ENCODE peak calls at places on chromosomes 12 and 14, in six cellular contexts. M is trophoblast cell, G is neuronal stem cell, V is IMR-90, S is H9, L is H1. Q is an unnamed sample.
A peak's percentile ranks its signal among the peaks of the same experiment; 100 is the strongest.

GRCh38 chr12:112788205-112788604 is 3.3 kb upstream of the RPH3A start:
- DNase-seq in M (no peak), G (no peak), V (no peak), S (peak; percentile 59), L (no peak), Q (no peak)

GRCh38 chr14:93430319-93430801 is 379 bp upstream of the UNC79 start:
- DNase-seq in M (no peak), G (peak; percentile 54), V (no peak), S (peak; percentile 80), L (peak; percentile 54), Q (no peak)

GRCh38 chr12:125377093-125377492 is 311.9 kb downstream of the AACS start:
- DNase-seq in M (no peak), G (no peak), V (no peak), S (no peak), L (no peak), Q (no peak)

GRCh38 chr12:117485984-117486839 is 124.8 kb upstream of the NOS1 start:
- DNase-seq in M (no peak), G (no peak), V (no peak), S (no peak), L (no peak), Q (peak; percentile 5)

GRCh38 chr12:6820171-6820570 is 1.4 kb upstream of the GPR162 start:
- DNase-seq in M (no peak), G (no peak), V (no peak), S (no peak), L (no peak), Q (no peak)

GRCh38 chr12:25533150-25533549 is 19.9 kb downstream of the LMNTD1 start:
- DNase-seq in M (no peak), G (no peak), V (no peak), S (no peak), L (no peak), Q (no peak)

GRCh38 chr14:58297412-58297761 is 968 bp upstream of the ARID4A start:
- DNase-seq in M (peak; percentile 39), G (no peak), V (no peak), S (no peak), L (no peak), Q (peak; percentile 85)

GRCh38 chr14:91300957-91301356 is 56.5 kb upstream of the GPR68 start:
- DNase-seq in M (no peak), G (no peak), V (no peak), S (no peak), L (no peak), Q (no peak)

GRCh38 chr12:120125792-120126634 is 9.5 kb upstream of the RAB35 start:
- DNase-seq in M (no peak), G (no peak), V (peak; percentile 35), S (no peak), L (no peak), Q (peak; percentile 29)

GRCh38 chr12:54370218-54370730 is 6.0 kb upstream of the GPR84 start:
- DNase-seq in M (peak; percentile 64), G (no peak), V (peak; percentile 77), S (peak; percentile 94), L (peak; percentile 66), Q (peak; percentile 85)

GRCh38 chr12:65823481-65824313 is 586 bp upstream of the HMGA2 start:
- DNase-seq in M (no peak), G (peak; percentile 64), V (peak; percentile 58), S (peak; percentile 65), L (no peak), Q (peak; percentile 67)

GRCh38 chr14:24292118-24292807 is 7.3 kb downstream of the DHRS1 start:
- DNase-seq in M (no peak), G (no peak), V (no peak), S (no peak), L (no peak), Q (no peak)

GRCh38 chr12:65695077-65695865 is 129.0 kb upstream of the HMGA2 start:
- DNase-seq in M (no peak), G (no peak), V (peak; percentile 99), S (no peak), L (no peak), Q (peak; percentile 99)

GRCh38 chr12:42762395-42762925 is 172.9 kb upstream of the PRICKLE1 start:
- DNase-seq in M (no peak), G (no peak), V (no peak), S (no peak), L (no peak), Q (no peak)

GRCh38 chr12:122318607-122319311 is 52.5 kb upstream of the VPS33A start:
- DNase-seq in M (no peak), G (no peak), V (peak; percentile 91), S (no peak), L (no peak), Q (peak; percentile 72)

GRCh38 chr12:51023625-51024395 is 2.4 kb downstream of the SLC11A2 start:
- DNase-seq in M (no peak), G (no peak), V (peak; percentile 27), S (no peak), L (no peak), Q (no peak)

GRCh38 chr12:64450711-64451486 is 1.0 kb upstream of the TBK1 start:
- DNase-seq in M (no peak), G (peak; percentile 79), V (peak; percentile 19), S (no peak), L (no peak), Q (peak; percentile 36)

GRCh38 chr14:89618821-89619551 is 202.0 kb upstream of the FOXN3 start:
- DNase-seq in M (peak; percentile 60), G (peak; percentile 71), V (peak; percentile 67), S (peak; percentile 73), L (peak; percentile 53), Q (peak; percentile 71)

GRCh38 chr14:93974833-93975232 is 1.5 kb downstream of the ASB2 start:
- DNase-seq in M (no peak), G (no peak), V (no peak), S (no peak), L (no peak), Q (no peak)

GRCh38 chr14:42548349-42548748 is 941.7 kb downstream of the LRFN5 start:
- DNase-seq in M (no peak), G (no peak), V (no peak), S (no peak), L (no peak), Q (no peak)

GRCh38 chr14:42555365-42555764 is 948.7 kb downstream of the LRFN5 start:
- DNase-seq in M (no peak), G (no peak), V (no peak), S (no peak), L (no peak), Q (no peak)

GRCh38 chr14:42554091-42554490 is 947.4 kb downstream of the LRFN5 start:
- DNase-seq in M (no peak), G (no peak), V (no peak), S (no peak), L (no peak), Q (no peak)

DNA sequence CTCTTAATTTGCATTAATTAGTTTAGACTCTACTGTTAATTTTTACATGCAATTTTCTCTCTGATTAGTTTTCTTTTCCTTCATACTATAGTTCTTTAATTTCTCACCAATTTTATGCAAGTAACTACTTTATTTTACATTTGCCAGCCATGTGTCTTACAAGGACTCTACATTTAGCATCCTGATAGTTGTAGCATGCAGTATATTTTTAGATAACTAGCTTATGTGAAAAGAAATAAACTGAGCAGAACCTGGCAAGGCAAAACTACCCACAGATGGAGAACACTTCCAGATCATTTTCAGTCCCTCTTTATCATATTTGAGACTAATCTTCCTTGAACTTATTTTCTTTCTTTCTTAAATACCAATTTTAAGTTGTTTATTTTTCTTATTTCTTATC is 943.6 kb downstream of the LRFN5 start:
- DNase-seq in M (no peak), G (no peak), V (no peak), S (no peak), L (no peak), Q (no peak)
- H3K4me1 ChIP-seq in M (no peaks in the 10 kb centered on the region), G (no peaks in the 10 kb centered on the region), V (no peaks in the 10 kb centered on the region), S (no peaks in the 10 kb centered on the region), L (no peaks in the 10 kb centered on the region), Q (no peaks in the 10 kb centered on the region)

GRCh38 chr12:56189336-56189917 is at the start of gene SMARCC2:
- DNase-seq in M (peak; percentile 94), G (peak; percentile 87), V (peak; percentile 85), S (peak; percentile 93), L (peak; percentile 75), Q (peak; percentile 89)
- H3K23ac ChIP-seq in M (no peak within 1 kb of the TSS), G (peak within 1 kb of the TSS; percentile 81), V (peak within 1 kb of the TSS; percentile 92), S (no peak within 1 kb of the TSS), L (no peak within 1 kb of the TSS), Q (no peak within 1 kb of the TSS)

GRCh38 chr12:93670104-93670503 is 7.1 kb upstream of the CRADD start:
- DNase-seq in M (no peak), G (no peak), V (no peak), S (no peak), L (no peak), Q (no peak)

GRCh38 chr12:93669452-93669851 is 7.7 kb upstream of the CRADD start:
- DNase-seq in M (no peak), G (no peak), V (no peak), S (no peak), L (no peak), Q (no peak)

GRCh38 chr12:93673084-93673483 is 4.1 kb upstream of the CRADD start:
- DNase-seq in M (no peak), G (no peak), V (no peak), S (no peak), L (no peak), Q (no peak)

GRCh38 chr12:93668919-93669418 is 8.2 kb upstream of the CRADD start:
- DNase-seq in M (no peak), G (no peak), V (no peak), S (no peak), L (no peak), Q (no peak)

DNA sequence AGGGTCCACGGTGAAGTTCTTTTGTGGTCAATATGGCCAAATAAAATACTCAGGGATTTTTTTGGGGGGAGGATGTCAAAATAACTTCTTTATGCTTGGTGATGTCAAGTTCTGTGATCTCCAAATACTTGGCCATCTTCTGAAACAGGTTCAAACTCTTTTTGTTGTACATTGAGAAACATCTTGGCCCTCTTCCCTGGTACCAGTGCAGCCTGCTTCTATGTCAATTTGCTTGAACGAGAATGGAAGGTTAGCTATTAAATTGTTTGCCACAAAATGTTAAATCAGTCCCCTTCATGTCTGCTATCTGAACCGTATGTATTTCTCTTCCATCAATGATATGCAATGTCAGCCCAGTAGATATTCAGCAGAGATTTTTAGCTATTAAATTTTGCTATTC is 6.1 kb upstream of the CRADD start:
- DNase-seq in M (no peak), G (no peak), V (no peak), S (no peak), L (no peak), Q (no peak)
- H3K14ac ChIP-seq in M (no peak overlapping the region), G (no peak overlapping the region), V (no peak overlapping the region), S (no peak overlapping the region), L (no peak overlapping the region), Q (no peak overlapping the region)

DNA sequence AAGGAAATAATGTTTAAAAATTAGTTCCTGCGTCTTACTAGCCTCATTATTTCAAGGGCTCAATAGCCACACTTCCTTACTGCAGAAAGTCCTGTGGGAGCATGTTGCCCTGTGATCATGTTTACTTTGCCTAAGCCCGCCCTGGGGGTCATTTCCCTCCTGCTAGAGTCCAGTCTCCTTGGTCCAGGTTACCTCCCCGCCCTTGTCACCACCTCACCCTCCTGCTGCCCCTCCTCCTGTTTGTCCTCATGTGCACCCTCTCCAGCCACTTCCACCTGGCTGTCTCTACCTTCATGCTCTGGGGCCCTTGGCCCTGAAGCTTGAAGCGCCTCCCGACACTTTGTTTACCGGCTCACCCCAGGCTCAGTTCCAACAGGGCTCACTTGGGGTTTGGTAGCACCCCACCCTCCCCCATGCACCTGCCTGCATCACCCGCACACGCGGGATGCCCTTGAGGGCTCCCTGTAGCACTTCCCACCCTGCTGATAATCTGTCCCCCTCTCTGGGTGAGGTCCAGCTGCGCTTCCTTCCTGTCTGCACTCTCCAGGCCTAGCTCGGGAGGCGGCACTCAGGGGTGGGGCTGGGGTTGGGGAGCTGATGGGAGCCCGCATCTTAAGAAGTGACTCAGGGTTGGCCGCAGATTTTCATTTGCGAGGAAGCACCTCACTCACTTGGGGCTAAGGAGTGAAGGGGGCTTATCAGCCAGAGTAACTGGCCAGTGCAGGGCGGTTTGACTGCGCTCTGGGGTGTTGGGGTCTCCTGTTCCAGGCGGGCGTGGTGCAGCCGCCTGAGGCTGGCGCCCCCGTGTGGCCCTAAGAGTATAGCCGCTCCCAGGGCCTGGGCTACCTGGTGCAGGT is 40.1 kb downstream of the SMIM41 start:
- DNase-seq in M (peak; percentile 38), G (peak; percentile 64), V (no peak), S (peak; percentile 96), L (peak; percentile 65), Q (peak; percentile 31)
- H3K4me1 ChIP-seq in M (peaks cover 5% of the 10 kb centered on the region), G (peaks cover 2% of the 10 kb centered on the region), V (no peaks in the 10 kb centered on the region), S (peaks cover 21% of the 10 kb centered on the region), L (peaks cover 16% of the 10 kb centered on the region), Q (peaks cover 13% of the 10 kb centered on the region)